ENCODE peak calls at places on chromosome 1, in four cellular contexts. Y is neuronal stem cell, C is H1, F is H9. V is an unnamed sample.

GRCh38 chr1:203888807-203889251 is 27.4 kb downstream of the SNRPE start:
- DNase-seq in Y (no peak), C (no peak), F (no peak), V (peak; percentile 40)

GRCh38 chr1:54800041-54800898 is 853 bp downstream of the TTC22 start:
- DNase-seq in F (no peak), C (peak; percentile 60), Y (no peak), V (no peak)

GRCh38 chr1:34199927-34200326 is 23.2 kb downstream of the C1orf94 start:
- DNase-seq in Y (no peak), C (no peak), F (no peak), V (no peak)

GRCh38 chr1:207152792-207153434 is 48.9 kb downstream of the C4BPA start:
- DNase-seq in Y (no peak), F (no peak), C (no peak), V (no peak)

GRCh38 chr1:114395863-114396262 is 115.1 kb downstream of the TRIM33 start:
- DNase-seq in C (no peak), Y (no peak), F (no peak), V (no peak)

GRCh38 chr1:211830330-211831142 is at the start of gene LPGAT1:
- DNase-seq in Y (peak; percentile 61), C (peak; percentile 90), F (peak; percentile 80), V (peak; percentile 76)

GRCh38 chr1:39098569-39099250 is 72.6 kb downstream of the NDUFS5 start:
- DNase-seq in Y (peak; percentile 95), F (peak; percentile 94), C (peak; percentile 75), V (peak; percentile 93)

GRCh38 chr1:6557597-6557996 is 2.5 kb downstream of the TAS1R1 start:
- DNase-seq in F (no peak), Y (no peak), C (no peak), V (no peak)

GRCh38 chr1:2552189-2552588 is 4.0 kb upstream of the TNFRSF14 start:
- DNase-seq in Y (no peak), C (no peak), F (no peak), V (no peak)

GRCh38 chr1:11483581-11484320 is 4.8 kb downstream of the DISP3 start:
- DNase-seq in C (no peak), Y (no peak), F (no peak), V (no peak)

GRCh38 chr1:215797859-215798258 is 230.8 kb downstream of the KCTD3 start:
- DNase-seq in Y (no peak), C (no peak), F (no peak), V (no peak)
- H3K4me2 ChIP-seq in Y (no peak overlapping the region), C (no peak overlapping the region), F (no peak overlapping the region), V (no peak overlapping the region)

GRCh38 chr1:27122652-27123051 is 32.3 kb downstream of the SLC9A1 start:
- DNase-seq in Y (no peak), F (no peak), C (no peak), V (peak; percentile 90)
- H2BK15ac ChIP-seq in Y (no peak overlapping the region), F (no peak overlapping the region), C (no peak overlapping the region), V (peak overlapping the region; percentile 66)

GRCh38 chr1:31642897-31643296 is 1.8 kb downstream of the PEF1 start:
- DNase-seq in Y (no peak), C (no peak), F (no peak), V (no peak)
- H2BK12ac ChIP-seq in Y (no peak overlapping the region), C (no peak overlapping the region), F (no peak overlapping the region), V (no peak overlapping the region)

DNA sequence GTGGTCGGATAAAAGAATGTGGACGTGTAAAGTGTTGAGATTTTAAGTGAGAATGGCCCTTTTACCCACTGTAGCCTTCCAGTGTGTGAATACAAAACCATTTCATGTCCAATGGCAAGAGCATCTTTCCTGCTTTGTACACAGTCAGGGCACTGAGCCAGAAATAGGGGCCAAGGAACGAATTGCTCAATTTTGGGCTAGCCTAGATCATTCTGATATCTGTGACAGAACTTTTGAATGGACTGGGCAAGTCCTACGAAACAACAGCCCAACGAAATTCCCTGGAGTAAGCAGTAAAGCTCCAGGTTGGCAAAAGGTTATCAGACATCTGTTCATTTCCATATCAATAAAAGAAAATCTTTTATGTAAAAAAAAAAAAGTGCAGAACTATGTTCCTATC is 5.5 kb downstream of the KIF26B start:
- DNase-seq in Y (no peak), C (no peak), F (no peak), V (no peak)
- H3K4me2 ChIP-seq in Y (no peak overlapping the region), C (no peak overlapping the region), F (no peak overlapping the region), V (no peak overlapping the region)

GRCh38 chr1:115429242-115429641 is 91.2 kb upstream of the NGF start:
- DNase-seq in Y (no peak), F (no peak), C (no peak), V (peak; percentile 69)
- H2BK15ac ChIP-seq in Y (no peak overlapping the region), F (no peak overlapping the region), C (no peak overlapping the region), V (no peak overlapping the region)

DNA sequence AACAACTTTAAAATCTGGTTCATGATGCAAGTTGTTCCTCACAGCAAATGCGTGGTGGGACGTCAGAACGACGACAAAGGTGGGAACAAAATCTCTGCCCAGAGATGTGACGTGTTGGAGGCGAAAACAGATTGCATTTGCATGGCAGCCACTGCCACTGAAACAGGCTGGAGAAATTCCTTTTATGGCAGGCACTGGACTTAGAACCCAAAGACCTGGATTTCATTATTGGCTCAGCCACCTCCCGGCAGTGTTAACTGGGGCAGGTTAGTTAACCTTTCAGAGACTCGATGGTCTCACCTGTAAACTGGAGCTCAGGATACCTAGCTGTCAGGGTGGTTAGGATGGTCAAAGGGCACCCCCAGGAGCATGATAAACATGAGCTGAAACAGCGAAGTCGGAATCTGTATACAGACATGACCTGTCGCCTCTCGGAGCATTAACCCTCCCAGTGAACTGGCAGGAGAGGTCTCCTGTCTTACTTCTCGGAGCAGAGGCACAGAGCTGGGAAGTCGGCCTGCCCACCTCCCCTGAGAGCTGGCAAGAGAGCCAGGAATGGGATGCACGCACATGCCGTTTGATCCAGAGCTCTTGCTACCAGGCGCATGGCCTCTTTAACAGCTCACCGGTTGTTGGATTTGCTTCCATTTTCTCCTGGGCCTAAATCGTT is 59.2 kb upstream of the TARBP1 start:
- DNase-seq in F (no peak), C (no peak), Y (no peak), V (no peak)
- H2BK12ac ChIP-seq in F (no peak overlapping the region), C (no peak overlapping the region), Y (no peak overlapping the region), V (peak overlapping the region; percentile 37)

GRCh38 chr1:225250432-225250831 is 177.4 kb downstream of the LBR start:
- DNase-seq in F (no peak), Y (no peak), C (no peak), V (no peak)
- H3K4me2 ChIP-seq in F (no peak overlapping the region), Y (no peak overlapping the region), C (no peak overlapping the region), V (no peak overlapping the region)

V was measured in mesenchymal stem cell.